ENCODE peak calls at places on chromosomes 12 and 14, in four cellular contexts. O is adipocyte; P is RPMI7951; U is CD8-positive, alpha-beta memory T cell. F is an unnamed sample.

GRCh38 chr12:106195638-106196037 is 52.2 kb downstream of the CKAP4 start:
- DNase-seq in U (no peak), O (peak; percentile 97), P (peak; percentile 89), F (no peak)

GRCh38 chr12:14868916-14869315 is 16.7 kb downstream of the MGP start:
- DNase-seq in P (peak; percentile 75), U (no peak), O (no peak), F (no peak)

GRCh38 chr14:76644875-76645518 is 116.3 kb upstream of the VASH1 start:
- DNase-seq in O (peak; percentile 48), U (no peak), P (peak; percentile 17), F (peak; percentile 43)

GRCh38 chr12:24078318-24078765 is 128.9 kb upstream of the SOX5 start:
- DNase-seq in O (no peak), P (no peak), U (no peak), F (no peak)

GRCh38 chr14:51119411-51120051 is 24.6 kb upstream of the TRIM9 start:
- DNase-seq in P (no peak), O (no peak), U (no peak), F (no peak)

GRCh38 chr12:54431911-54432814 is 13.1 kb upstream of the ITGA5 start:
- DNase-seq in O (no peak), P (peak; percentile 88), U (no peak), F (no peak)

GRCh38 chr12:9106067-9106466 is 9.7 kb downstream of the A2M start:
- DNase-seq in O (no peak), U (no peak), P (no peak), F (no peak)

GRCh38 chr14:32382704-32383103 is 53.6 kb downstream of the AKAP6 start:
- DNase-seq in U (no peak), O (peak; percentile 24), P (peak; percentile 21), F (no peak)

GRCh38 chr12:3017281-3017680 is 58.1 kb downstream of the TEAD4 start:
- DNase-seq in O (no peak), U (no peak), P (no peak), F (no peak)

GRCh38 chr14:21868442-21869046 is 194.9 kb upstream of the OR4E1 start:
- DNase-seq in O (peak; percentile 24), P (peak; percentile 25), U (peak; percentile 52), F (no peak)

GRCh38 chr14:65414961-65415589 is 2.5 kb downstream of the FUT8 start:
- DNase-seq in O (peak; percentile 83), P (peak; percentile 28), U (no peak), F (no peak)

GRCh38 chr12:12735301-12735700 is 18.1 kb downstream of the CDKN1B start:
- DNase-seq in O (no peak), U (no peak), P (peak; percentile 90), F (no peak)

GRCh38 chr12:116629451-116629850 is 70.3 kb downstream of the MAP1LC3B2 start:
- DNase-seq in P (no peak), U (no peak), O (no peak), F (no peak)

GRCh38 chr14:99670361-99671229 is 13.5 kb upstream of the CYP46A1 start:
- DNase-seq in O (peak; percentile 59), P (no peak), U (no peak), F (no peak)

GRCh38 chr12:16573652-16574077 is 32.3 kb downstream of the LMO3 start:
- DNase-seq in P (no peak), O (no peak), U (no peak), F (no peak)

GRCh38 chr14:23057757-23058653 is 685 bp upstream of the CDH24 start:
- DNase-seq in P (peak; percentile 76), U (peak; percentile 81), O (peak; percentile 94), F (peak; percentile 88)

GRCh38 chr12:26631846-26632245 is 201.1 kb downstream of the ITPR2 start:
- DNase-seq in O (no peak), U (no peak), P (peak; percentile 29), F (no peak)

GRCh38 chr12:124190301-124191023 is 104.4 kb upstream of the RFLNA start:
- DNase-seq in O (no peak), P (no peak), U (no peak), F (no peak)

GRCh38 chr12:130933269-130933995 is 20.3 kb upstream of the ADGRD1 start:
- DNase-seq in U (no peak), O (no peak), P (peak; percentile 18), F (no peak)

GRCh38 chr12:4118017-4118510 is 155.5 kb upstream of the CCND2 start:
- DNase-seq in U (no peak), P (peak; percentile 49), O (peak; percentile 25), F (no peak)

GRCh38 chr12:12807970-12808702 is 5.0 kb upstream of the DDX47 start:
- DNase-seq in O (peak; percentile 42), U (peak; percentile 31), P (no peak), F (no peak)

F was measured in D721Med.